ENCODE peak calls at places on chromosomes 12 and 14, in eight cellular contexts. W, L, M, J, A, Z, R and X are unnamed samples.

GRCh38 chr14:68928770-68929550 is 50.1 kb downstream of the ACTN1 start:
- DNase-seq in L (no peak), Z (no peak), J (no peak), W (no peak), M (no peak), R (no peak), A (no peak), X (no peak)

GRCh38 chr14:66944872-66945271 is 244.4 kb upstream of the GARIN2 start:
- DNase-seq in W (peak), Z (no peak), M (no peak), J (no peak), R (peak), L (no peak), A (peak), X (no peak)

GRCh38 chr14:96663076-96663475 is 134.1 kb upstream of the VRK1 start:
- DNase-seq in J (no peak), R (no peak), A (no peak), M (no peak), W (no peak), Z (no peak), L (no peak), X (no peak)

GRCh38 chr12:7667025-7667575 is 1.4 kb upstream of the APOBEC1 start:
- DNase-seq in J (no peak), L (no peak), R (peak), A (no peak), W (no peak), Z (no peak), M (no peak), X (peak)

GRCh38 chr12:52629251-52630103 is 11.1 kb upstream of the KRT73 start:
- DNase-seq in R (no peak), M (no peak), W (no peak), Z (peak), J (no peak), A (no peak), L (no peak), X (no peak)

GRCh38 chr12:6178981-6179761 is 21.0 kb upstream of the CD9 start:
- DNase-seq in W (peak), R (no peak), J (no peak), Z (no peak), M (no peak), L (no peak), A (no peak), X (no peak)

GRCh38 chr12:29562167-29562776 is 64.8 kb upstream of the OVCH1 start:
- DNase-seq in W (peak), L (no peak), R (no peak), M (no peak), Z (no peak), A (no peak), J (no peak), X (no peak)

GRCh38 chr14:62691613-62692489 is 353.4 kb downstream of the KCNH5 start:
- DNase-seq in W (peak), M (peak), Z (peak), J (no peak), A (peak), R (peak), L (no peak), X (peak)

GRCh38 chr12:53049582-53050318 is at the start of gene TNS2:
- DNase-seq in J (peak), Z (peak), R (no peak), A (peak), W (no peak), M (peak), L (no peak), X (peak)

GRCh38 chr14:89765346-89765745 is 189.2 kb downstream of the EFCAB11 start:
- DNase-seq in W (no peak), L (no peak), M (no peak), Z (no peak), J (no peak), R (no peak), A (no peak), X (no peak)

GRCh38 chr14:101363880-101364391 is 197.4 kb upstream of the DIO3 start:
- DNase-seq in Z (no peak), W (no peak), L (no peak), R (no peak), J (no peak), A (no peak), M (no peak), X (no peak)

GRCh38 chr14:26363689-26364088 is 234.1 kb downstream of the NOVA1 start:
- DNase-seq in M (no peak), A (no peak), Z (no peak), R (no peak), W (no peak), L (no peak), J (no peak), X (no peak)

GRCh38 chr12:5309654-5310053 is 122.3 kb upstream of the NTF3 start:
- DNase-seq in M (peak), A (no peak), J (no peak), W (no peak), L (no peak), Z (peak), R (no peak), X (peak)

GRCh38 chr12:121668750-121669524 is 517 bp downstream of the MORN3 start:
- DNase-seq in L (peak), Z (no peak), M (no peak), J (no peak), W (no peak), R (peak), A (peak), X (no peak)

GRCh38 chr14:104925941-104926609 is 1.4 kb downstream of the PLD4 start:
- DNase-seq in M (no peak), W (no peak), Z (no peak), L (no peak), A (no peak), R (no peak), J (peak), X (no peak)

GRCh38 chr12:100845095-100845494 is 50.5 kb downstream of the ANO4 start:
- DNase-seq in A (peak), Z (no peak), L (no peak), W (no peak), M (peak), J (no peak), R (no peak), X (no peak)

GRCh38 chr14:100896369-100897060 is 7.0 kb downstream of the RTL1 start:
- DNase-seq in A (no peak), W (no peak), Z (no peak), L (no peak), M (no peak), R (no peak), J (peak), X (no peak)